ENCODE peak calls at places on chromosome 6, in four cellular contexts. S is HepG2, W is GM12878, A is K562. M is an unnamed sample.

GRCh38 chr6:1325471-1326309 is 13.8 kb downstream of the FOXQ1 start:
- DNase-seq in S (peak; percentile 99), W (no peak), A (no peak), M (peak; percentile 37)

GRCh38 chr6:134936927-134937326 is 13.0 kb downstream of the ALDH8A1 start:
- DNase-seq in S (no peak), W (no peak), A (no peak), M (no peak)

GRCh38 chr6:3310710-3311109 is 52.0 kb downstream of the PSMG4 start:
- DNase-seq in S (no peak), W (no peak), A (no peak), M (no peak)

GRCh38 chr6:47169785-47170685 is 127.9 kb upstream of the ADGRF1 start:
- DNase-seq in S (no peak), W (no peak), A (no peak), M (no peak)

GRCh38 chr6:121237859-121238258 is 96.4 kb downstream of the TBC1D32 start:
- DNase-seq in S (no peak), W (no peak), A (no peak), M (no peak)

GRCh38 chr6:11631008-11631407 is 93.5 kb downstream of the TMEM170B start:
- DNase-seq in S (no peak), W (no peak), A (no peak), M (no peak)

GRCh38 chr6:151242420-151242841 is 2.7 kb downstream of the AKAP12 start:
- DNase-seq in S (no peak), W (no peak), A (no peak), M (no peak)

GRCh38 chr6:152637422-152638047 is 373 bp upstream of the SYNE1 start:
- DNase-seq in S (no peak), W (no peak), A (no peak), M (no peak)

GRCh38 chr6:128275030-128275429 is 245.4 kb downstream of the PTPRK start:
- DNase-seq in S (no peak), W (no peak), A (no peak), M (no peak)

GRCh38 chr6:154482858-154483257 is 27.6 kb downstream of the CNKSR3 start:
- DNase-seq in S (no peak), W (no peak), A (no peak), M (no peak)

GRCh38 chr6:138971601-138972000 is 16.5 kb downstream of the REPS1 start:
- DNase-seq in S (no peak), W (no peak), A (no peak), M (no peak)

GRCh38 chr6:31202259-31203166 is 32.0 kb upstream of the POU5F1 start:
- DNase-seq in S (no peak), W (no peak), A (no peak), M (no peak)

GRCh38 chr6:108116781-108117426 is 42.4 kb upstream of the OSTM1 start:
- DNase-seq in S (no peak), W (no peak), A (no peak), M (no peak)

GRCh38 chr6:90435207-90435899 is 138.7 kb upstream of the BACH2 start:
- DNase-seq in S (no peak), W (no peak), A (no peak), M (no peak)

GRCh38 chr6:14086701-14087100 is 30.9 kb upstream of the CD83 start:
- DNase-seq in S (no peak), W (no peak), A (no peak), M (no peak)

GRCh38 chr6:167093922-167094432 is 28.9 kb upstream of the CCR6 start:
- DNase-seq in S (no peak), W (peak; percentile 90), A (no peak), M (no peak)

GRCh38 chr6:157597461-157598312 is 216.7 kb downstream of the ZDHHC14 start:
- DNase-seq in S (peak; percentile 56), W (no peak), A (no peak), M (peak; percentile 24)

GRCh38 chr6:24522090-24522820 is 27.5 kb downstream of the ALDH5A1 start:
- DNase-seq in S (no peak), W (peak; percentile 59), A (no peak), M (no peak)

GRCh38 chr6:149080511-149080910 is 237.0 kb upstream of the TAB2 start:
- DNase-seq in S (no peak), W (no peak), A (no peak), M (no peak)

GRCh38 chr6:131954775-131955107 is 3.6 kb upstream of the CCN2 start:
- DNase-seq in S (peak; percentile 68), W (no peak), A (no peak), M (no peak)

GRCh38 chr6:14110001-14110818 is 7.4 kb upstream of the CD83 start:
- DNase-seq in S (no peak), W (peak; percentile 92), A (peak; percentile 64), M (no peak)

GRCh38 chr6:56091159-56091869 is 156.1 kb downstream of the COL21A1 start:
- DNase-seq in S (peak; percentile 91), W (no peak), A (no peak), M (peak; percentile 26)

GRCh38 chr6:81984599-81984998 is 232.1 kb upstream of the TENT5A start:
- DNase-seq in S (no peak), W (no peak), A (no peak), M (no peak)

GRCh38 chr6:113461153-113461897 is 395.8 kb upstream of the MARCKS start:
- DNase-seq in S (peak; percentile 9), W (no peak), A (no peak), M (no peak)

GRCh38 chr6:148074735-148075134 is 267.9 kb upstream of the SASH1 start:
- DNase-seq in S (no peak), W (no peak), A (no peak), M (no peak)

GRCh38 chr6:109455161-109455501 is 441 bp downstream of the MICAL1 start:
- DNase-seq in S (no peak), W (no peak), A (no peak), M (no peak)

GRCh38 chr6:128712898-128713297 is 170.0 kb upstream of the LAMA2 start:
- DNase-seq in S (no peak), W (no peak), A (no peak), M (no peak)

GRCh38 chr6:35360349-35361138 is 18.2 kb downstream of the PPARD start:
- DNase-seq in S (peak; percentile 97), W (no peak), A (no peak), M (no peak)

GRCh38 chr6:151160869-151161268 is 78.9 kb upstream of the AKAP12 start:
- DNase-seq in S (peak; percentile 57), W (no peak), A (no peak), M (no peak)

GRCh38 chr6:74642101-74642500 is 563.8 kb downstream of the COL12A1 start:
- DNase-seq in S (no peak), W (no peak), A (no peak), M (no peak)

DNA sequence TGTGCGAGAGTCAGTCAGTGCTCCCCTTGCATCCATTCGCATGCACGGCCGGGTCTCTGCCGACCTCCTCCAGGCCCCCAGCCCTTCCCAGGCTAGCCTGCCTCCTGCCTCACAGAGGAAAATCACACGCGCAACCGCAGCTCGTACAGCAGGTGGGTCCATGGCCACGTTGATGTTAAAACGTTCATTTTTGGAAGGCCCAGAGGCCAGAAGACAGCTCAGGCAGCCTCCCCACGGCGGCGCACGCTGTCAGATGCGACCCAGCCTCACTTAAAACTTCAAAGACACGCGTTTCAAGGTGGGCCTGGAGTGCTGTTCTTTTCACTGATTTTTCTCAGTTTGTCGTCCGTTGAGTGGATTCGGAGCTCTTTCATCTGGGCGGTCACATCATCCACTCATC is 276.5 kb downstream of the SMOC2 start:
- DNase-seq in S (no peak), W (no peak), A (no peak), M (no peak)
- H3K27ac ChIP-seq in S (no peak overlapping the region), W (no peak overlapping the region), A (no peak overlapping the region), M (no peak overlapping the region)

GRCh38 chr6:89434954-89435353 is 2.0 kb downstream of the ANKRD6 start:
- DNase-seq in S (no peak), W (no peak), A (no peak), M (no peak)

GRCh38 chr6:89436226-89436625 is 3.3 kb downstream of the ANKRD6 start:
- DNase-seq in S (no peak), W (no peak), A (no peak), M (no peak)

GRCh38 chr6:89430563-89430962 is 2.4 kb upstream of the ANKRD6 start:
- DNase-seq in S (no peak), W (no peak), A (no peak), M (no peak)

GRCh38 chr6:89432875-89433636 is at the start of gene ANKRD6:
- DNase-seq in S (peak; percentile 20), W (peak; percentile 17), A (peak; percentile 91), M (peak; percentile 28)

DNA sequence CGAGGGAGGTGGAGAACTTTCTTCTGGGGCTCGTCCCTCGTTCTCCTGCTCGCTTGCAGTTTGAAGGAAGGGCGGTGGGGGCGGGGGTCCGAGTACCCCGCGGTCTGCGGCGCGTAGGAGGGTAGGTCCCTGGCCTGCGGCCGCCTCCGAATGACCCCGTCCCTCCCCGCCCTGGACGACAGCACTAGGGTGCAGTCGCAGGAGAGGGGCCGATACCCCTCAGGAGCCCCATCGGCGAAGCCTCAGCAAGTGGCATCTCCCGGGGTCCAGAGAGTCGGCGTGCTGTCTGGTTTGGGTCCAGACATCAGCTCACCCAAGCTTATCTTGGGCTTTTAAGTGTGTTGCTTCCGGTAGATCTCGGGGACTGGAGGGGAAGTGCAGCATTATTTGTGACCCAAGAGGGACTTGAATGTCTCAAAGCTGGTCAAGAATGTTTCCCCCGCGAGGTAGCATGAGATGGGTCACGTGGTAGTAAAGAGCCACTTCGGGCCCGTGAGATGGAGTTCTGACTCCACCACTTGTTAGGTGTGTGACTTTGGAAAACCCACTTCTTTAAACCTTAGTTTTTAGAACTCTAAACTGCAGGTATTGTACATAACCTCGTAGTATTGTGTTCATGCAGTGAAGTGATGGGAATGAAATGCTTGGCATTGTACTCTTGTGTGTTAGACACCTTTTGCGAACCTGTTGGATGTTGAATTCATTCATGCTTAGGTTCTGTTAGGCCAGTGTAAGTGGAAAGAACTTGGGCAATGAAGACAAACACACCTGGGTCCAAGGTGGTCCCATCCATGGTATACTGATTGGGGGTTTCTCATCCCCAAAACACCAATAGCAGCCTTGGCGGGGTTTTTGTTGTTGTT is 916 bp downstream of the ANKRD6 start:
- DNase-seq in S (no peak), W (peak; percentile 24), A (peak; percentile 15), M (no peak)
- TF ChIP-seq EZH2 in S (peak; percentile 74), W (no peak), A (no peak), M (no peak)

GRCh38 chr6:32645047-32645703 is 8.0 kb downstream of the HLA-DQA1 start:
- DNase-seq in S (no peak), W (no peak), A (no peak), M (no peak)

GRCh38 chr6:32641122-32641521 is 3.9 kb downstream of the HLA-DQA1 start:
- DNase-seq in S (no peak), W (no peak), A (no peak), M (no peak)

GRCh38 chr6:32639440-32640394 is 2.5 kb downstream of the HLA-DQA1 start:
- DNase-seq in S (no peak), W (no peak), A (no peak), M (no peak)

GRCh38 chr6:32643904-32644303 is 6.7 kb downstream of the HLA-DQA1 start:
- DNase-seq in S (no peak), W (no peak), A (no peak), M (no peak)

DNA sequence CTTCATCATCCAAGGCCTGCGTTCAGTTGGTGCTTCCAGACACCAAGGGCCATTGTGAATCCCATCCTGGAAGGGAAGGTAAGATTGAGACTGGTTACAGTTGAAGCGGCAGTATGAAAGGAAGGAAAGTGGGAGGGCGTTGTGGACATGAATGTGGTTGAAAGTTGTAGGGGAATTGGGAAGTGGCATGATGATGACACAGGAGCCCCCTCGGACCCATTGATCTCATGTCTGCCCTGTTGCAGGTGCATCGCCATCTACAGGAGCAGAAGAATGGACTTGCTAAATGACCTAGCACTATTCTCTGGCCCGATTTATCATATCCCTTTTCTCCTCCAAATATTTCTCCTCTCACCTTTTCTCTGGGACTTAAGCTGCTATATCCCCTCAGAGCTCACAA is 5.5 kb downstream of the HLA-DQA1 start:
- DNase-seq in S (no peak), W (no peak), A (no peak), M (no peak)
- TF ChIP-seq ZBTB33 in S (no peak), W (no peak), A (no peak), M (no peak)

GRCh38 chr6:127266892-127267741 is 453 bp downstream of the RNF146 start:
- DNase-seq in S (no peak), W (no peak), A (peak; percentile 65), M (peak; percentile 13)
- H3K27ac ChIP-seq in S (peak overlapping the region; percentile 91), W (peak overlapping the region; percentile 87), A (peak overlapping the region; percentile 88), M (peak overlapping the region; percentile 90)

M was measured in HCT116.